ENCODE peak calls at places on chromosomes 11 and 22, in five cellular contexts. V is Peyer's patch, Y is A549, J is fibroblast of lung, N is mesendoderm. I is an unnamed sample.

GRCh38 chr11:40924915-40925314 is 534.5 kb downstream of the LRRC4C start:
- DNase-seq in N (peak), V (no peak), Y (no peak), J (no peak), I (no peak)

GRCh38 chr11:11022126-11022730 is 164.4 kb upstream of the ZBED5 start:
- DNase-seq in Y (peak), V (no peak), N (no peak), J (no peak), I (peak)

GRCh38 chr22:25027959-25028840 is 75.7 kb downstream of the KIAA1671 start:
- DNase-seq in N (peak), Y (peak), J (no peak), V (peak), I (peak)

GRCh38 chr11:119660166-119660720 is 68.8 kb downstream of the NECTIN1 start:
- DNase-seq in N (no peak), Y (no peak), J (no peak), V (no peak), I (no peak)

GRCh38 chr22:23065069-23065451 is 5.3 kb upstream of the GNAZ start:
- DNase-seq in Y (no peak), N (no peak), J (no peak), V (peak), I (no peak)

GRCh38 chr11:93525601-93526000 is 17.6 kb downstream of the SMCO4 start:
- DNase-seq in J (peak), N (no peak), Y (no peak), V (no peak), I (no peak)

GRCh38 chr11:94853836-94854235 is 85.7 kb downstream of the AMOTL1 start:
- DNase-seq in V (no peak), Y (no peak), J (no peak), N (no peak), I (no peak)

GRCh38 chr11:16494918-16495691 is 138.8 kb upstream of the SOX6 start:
- DNase-seq in N (no peak), Y (no peak), V (no peak), J (no peak), I (no peak)

GRCh38 chr11:97738751-97739150 is 1282.0 kb upstream of the CNTN5 start:
- DNase-seq in Y (no peak), V (no peak), N (no peak), J (no peak), I (no peak)

GRCh38 chr11:66523611-66524010 is 13.2 kb downstream of the BBS1 start:
- DNase-seq in V (no peak), Y (no peak), J (no peak), N (no peak), I (no peak)

GRCh38 chr11:27385245-27385644 is 22.2 kb upstream of the CCDC34 start:
- DNase-seq in J (peak), N (no peak), V (no peak), Y (peak), I (no peak)

DNA sequence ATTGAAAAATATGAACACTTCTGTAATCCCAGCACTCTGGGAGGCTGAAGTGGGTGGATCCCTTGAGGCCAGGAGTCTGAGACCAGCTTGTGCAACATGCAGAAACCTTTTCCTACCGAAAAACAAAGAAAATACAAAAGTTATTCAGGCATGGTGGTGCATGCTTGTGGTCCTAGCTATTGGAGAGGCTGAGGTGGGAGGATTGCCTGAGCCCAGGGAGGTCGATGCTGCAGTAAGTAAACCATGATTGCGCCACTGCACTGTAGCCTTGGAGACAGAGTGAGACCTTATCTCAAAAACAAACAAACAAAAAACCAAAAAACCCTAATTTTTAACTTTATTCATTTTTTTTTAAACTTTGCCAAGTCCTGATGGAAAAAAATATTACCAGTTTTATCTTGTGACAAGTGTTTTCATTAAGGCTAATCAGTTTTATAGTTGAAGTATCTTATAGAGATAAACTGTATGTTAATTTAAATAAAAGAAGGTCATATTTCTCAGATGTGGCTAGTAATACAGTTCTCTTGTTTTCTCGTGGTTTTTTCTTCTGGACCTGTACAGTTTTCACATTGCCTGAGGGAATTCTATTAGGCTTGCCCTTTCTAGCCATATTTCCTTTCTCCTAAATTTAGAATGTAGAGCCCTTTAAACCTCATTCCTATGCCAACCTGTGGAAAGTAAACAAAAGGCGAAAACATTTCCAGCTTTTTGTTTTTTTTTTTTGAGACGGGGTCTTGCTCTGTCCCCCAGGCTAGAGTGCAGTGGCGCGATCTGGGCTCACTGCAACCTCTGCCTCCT is 9.4 kb downstream of the HIPK3 start:
- DNase-seq in V (no peak), Y (peak), N (peak), J (peak), I (no peak)
- H3K27ac ChIP-seq in V (no peak), Y (no peak), N (no peak), J (peak), I (no peak)

GRCh38 chr11:69651834-69652620 is 11.1 kb downstream of the CCND1 start:
- DNase-seq in V (peak), J (no peak), Y (no peak), N (no peak), I (no peak)

GRCh38 chr11:69654660-69655478 is 13.9 kb downstream of the CCND1 start:
- DNase-seq in N (no peak), J (no peak), Y (peak), V (peak), I (peak)

GRCh38 chr11:69652999-69653398 is 12.0 kb downstream of the CCND1 start:
- DNase-seq in Y (peak), N (no peak), V (peak), J (no peak), I (no peak)

GRCh38 chr11:69654001-69654659 is 13.2 kb downstream of the CCND1 start:
- DNase-seq in V (peak), J (no peak), N (no peak), Y (peak), I (no peak)

DNA sequence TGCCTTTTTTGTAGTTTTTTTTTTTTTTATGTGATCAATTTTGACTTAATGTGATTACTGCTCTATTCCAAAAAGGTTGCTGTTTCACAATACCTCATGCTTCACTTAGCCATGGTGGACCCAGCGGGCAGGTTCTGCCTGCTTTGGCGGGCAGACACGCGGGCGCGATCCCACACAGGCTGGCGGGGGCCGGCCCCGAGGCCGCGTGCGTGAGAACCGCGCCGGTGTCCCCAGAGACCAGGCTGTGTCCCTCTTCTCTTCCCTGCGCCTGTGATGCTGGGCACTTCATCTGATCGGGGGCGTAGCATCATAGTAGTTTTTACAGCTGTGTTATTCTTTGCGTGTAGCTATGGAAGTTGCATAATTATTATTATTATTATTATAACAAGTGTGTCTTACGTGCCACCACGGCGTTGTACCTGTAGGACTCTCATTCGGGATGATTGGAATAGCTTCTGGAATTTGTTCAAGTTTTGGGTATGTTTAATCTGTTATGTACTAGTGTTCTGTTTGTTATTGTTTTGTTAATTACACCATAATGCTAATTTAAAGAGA is 12.5 kb downstream of the CCND1 start:
- DNase-seq in J (no peak), V (peak), Y (no peak), N (no peak), I (no peak)
- H3K27ac ChIP-seq in J (no peak), V (no peak), Y (peak), N (no peak), I (no peak)

GRCh38 chr11:75376175-75376574 is 23.1 kb upstream of the RPS3 start:
- DNase-seq in J (no peak), V (no peak), N (peak), Y (no peak), I (no peak)
- H3K27ac ChIP-seq in J (no peak), V (no peak), N (no peak), Y (peak), I (no peak)

DNA sequence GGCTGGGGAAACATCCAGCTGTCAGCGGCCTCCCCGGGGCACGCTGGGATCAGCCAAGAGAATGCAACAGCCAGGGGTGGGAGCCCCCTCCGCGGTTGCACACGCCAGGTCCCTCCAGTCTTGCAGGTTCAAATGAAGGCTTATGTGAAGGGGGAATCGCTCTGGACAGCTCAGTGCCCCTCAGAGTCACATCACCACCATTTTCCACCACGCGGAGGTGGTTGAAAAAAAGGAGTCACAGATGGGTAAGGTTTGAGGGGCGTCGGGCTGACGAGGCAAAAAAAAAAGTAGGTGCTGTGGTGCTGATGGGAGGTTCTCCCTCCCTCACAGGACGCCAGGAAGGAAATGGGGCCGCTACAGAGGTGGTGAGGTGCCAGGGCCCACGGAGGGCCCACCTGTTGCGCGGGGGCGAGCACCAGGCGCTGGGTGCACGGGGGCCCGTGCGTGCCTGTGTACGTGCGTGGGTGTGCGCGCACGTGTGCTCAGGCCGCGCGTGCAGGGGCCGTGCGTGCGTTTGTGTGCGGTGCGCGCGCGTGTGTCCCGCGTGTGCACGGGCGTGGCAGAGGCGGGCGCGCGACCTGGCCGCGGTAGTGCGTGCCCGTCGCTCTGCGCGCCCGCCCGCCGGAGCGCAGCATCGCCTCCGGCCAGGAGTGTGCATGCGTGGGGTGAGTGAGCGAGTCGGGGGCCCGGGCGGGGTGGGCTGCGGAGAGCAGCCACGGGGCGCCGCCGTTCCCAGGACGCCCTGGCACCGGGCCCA is 3.0 kb downstream of the PDGFB start:
- DNase-seq in J (no peak), N (no peak), Y (no peak), V (no peak), I (no peak)
- H3K27ac ChIP-seq in J (no peak), N (no peak), Y (peak), V (peak), I (no peak)

GRCh38 chr11:38278457-38279141 is 1680.6 kb upstream of the RAG2 start:
- DNase-seq in Y (no peak), V (no peak), J (no peak), N (no peak), I (no peak)
- H3K27ac ChIP-seq in Y (no peak), V (no peak), J (no peak), N (no peak), I (no peak)

DNA sequence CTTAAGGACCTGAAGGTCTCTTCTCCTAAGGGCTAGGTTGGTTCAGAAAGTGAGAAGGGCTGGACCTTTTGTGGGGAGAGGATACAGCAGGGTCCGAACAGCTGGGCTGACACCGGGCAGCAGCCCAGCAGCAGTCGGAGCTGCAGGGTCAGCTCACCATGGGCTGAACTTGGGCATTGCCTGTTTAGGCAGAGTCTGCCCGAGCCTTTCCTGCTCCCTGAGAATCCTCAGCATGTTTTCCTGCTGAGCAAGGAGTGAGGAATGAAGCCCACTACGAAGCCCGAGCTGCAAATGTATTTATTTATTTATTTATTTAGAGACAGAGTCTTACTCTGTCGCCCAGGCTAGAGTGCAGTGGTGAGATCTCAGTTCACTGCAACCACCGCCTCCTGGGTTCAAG is 83.9 kb downstream of the PTPRJ start:
- DNase-seq in Y (no peak), V (no peak), N (no peak), J (peak), I (no peak)
- H3K27ac ChIP-seq in Y (peak), V (peak), N (no peak), J (peak), I (no peak)

GRCh38 chr11:72005347-72006260 is 6.9 kb downstream of the IL18BP start:
- DNase-seq in V (no peak), Y (no peak), N (no peak), J (no peak), I (no peak)
- H3K27ac ChIP-seq in V (no peak), Y (no peak), N (no peak), J (no peak), I (no peak)

GRCh38 chr11:92329644-92330043 is 105.0 kb downstream of the FAT3 start:
- DNase-seq in Y (no peak), N (peak), V (no peak), J (peak), I (no peak)
- H3K27ac ChIP-seq in Y (no peak), N (no peak), V (no peak), J (no peak), I (no peak)

GRCh38 chr22:38247713-38248112 is 25.1 kb downstream of the TMEM184B start:
- DNase-seq in N (no peak), V (no peak), J (no peak), Y (no peak), I (no peak)

GRCh38 chr22:38248280-38248679 is 24.5 kb downstream of the TMEM184B start:
- DNase-seq in J (no peak), Y (no peak), N (no peak), V (no peak), I (no peak)

GRCh38 chr22:38250642-38251354 is 22.0 kb downstream of the TMEM184B start:
- DNase-seq in J (no peak), V (no peak), Y (no peak), N (no peak), I (no peak)

GRCh38 chr22:38249803-38250641 is 22.8 kb downstream of the TMEM184B start:
- DNase-seq in V (no peak), N (no peak), J (no peak), Y (no peak), I (no peak)

DNA sequence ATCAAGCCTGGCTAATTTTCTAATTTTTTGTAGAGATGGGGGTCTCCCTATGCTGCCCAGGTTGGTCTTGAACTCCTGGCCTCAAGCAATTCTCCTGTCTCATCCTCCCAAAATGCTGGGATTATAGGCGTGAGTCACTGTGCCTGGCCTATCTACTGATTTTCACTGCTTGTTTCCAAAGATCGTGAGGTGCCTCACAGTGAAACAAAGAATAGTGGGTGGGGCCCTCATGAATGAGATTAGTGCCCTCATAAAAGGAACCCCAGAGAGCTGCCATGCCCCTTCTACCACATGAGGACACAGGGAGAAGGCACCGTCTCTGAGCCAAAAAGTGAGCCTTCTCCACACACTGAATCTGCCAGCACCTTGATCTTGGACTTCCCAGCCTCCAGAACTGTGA is 23.5 kb downstream of the TMEM184B start:
- DNase-seq in N (no peak), J (no peak), V (no peak), Y (no peak), I (no peak)
- H3K27ac ChIP-seq in N (no peak), J (no peak), V (no peak), Y (no peak), I (no peak)

DNA sequence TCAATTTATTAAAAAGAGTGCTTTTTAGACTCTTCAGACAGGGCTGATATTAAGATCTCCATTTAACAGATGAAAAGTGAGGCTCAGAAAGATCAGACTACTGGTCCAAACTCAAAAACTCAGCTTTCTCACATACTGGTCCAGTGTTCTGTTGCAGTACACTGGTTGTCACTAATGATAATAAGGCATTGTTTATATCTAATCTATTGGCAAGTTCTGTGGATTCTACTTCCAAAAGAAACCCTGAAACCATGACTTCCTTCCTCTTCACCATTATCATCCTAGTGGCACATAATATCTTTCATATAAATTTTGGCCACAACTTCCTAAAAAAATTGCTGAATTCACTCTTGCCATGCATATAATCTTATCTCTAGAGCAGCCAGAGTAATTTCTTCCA is 36.9 kb downstream of the F2 start:
- DNase-seq in N (no peak), V (no peak), Y (no peak), J (no peak), I (no peak)
- H3K27ac ChIP-seq in N (no peak), V (no peak), Y (no peak), J (no peak), I (no peak)

I was measured in colonic mucosa.